ENCODE peak calls at places on chromosomes 7 and 10, in four cellular contexts. E is aorta, J is neural progenitor cell, Q is kidney. V is an unnamed sample. For H3K4me1, the result is how much of the 10 kb centered on the place peaks cover.

GRCh38 chr10:23604613-23605012 is 165.7 kb downstream of the OTUD1 start:
- DNase-seq in Q (no peak), E (no peak), J (no peak), V (no peak)

GRCh38 chr7:139656387-139656786 is 121.4 kb downstream of the HIPK2 start:
- DNase-seq in Q (no peak), E (no peak), J (no peak), V (no peak)

GRCh38 chr10:114643158-114643557 is 14.9 kb downstream of the ABLIM1 start:
- DNase-seq in E (no peak), J (no peak), Q (no peak), V (no peak)

GRCh38 chr10:70970830-70971229 is 82.5 kb upstream of the PCBD1 start:
- DNase-seq in J (peak), Q (no peak), E (no peak), V (no peak)

GRCh38 chr7:26200113-26200443 is 468 bp downstream of the HNRNPA2B1 start:
- DNase-seq in Q (peak), E (peak), J (peak), V (peak)

GRCh38 chr10:13776861-13777301 is 190.1 kb downstream of the PRPF18 start:
- DNase-seq in Q (no peak), J (no peak), E (no peak), V (no peak)

GRCh38 chr7:139941866-139942265 is 112.8 kb downstream of the TBXAS1 start:
- DNase-seq in E (no peak), J (no peak), Q (no peak), V (no peak)

GRCh38 chr7:44797329-44798258 is 1.1 kb downstream of the PPIA start:
- DNase-seq in Q (peak), J (peak), E (peak), V (peak)

GRCh38 chr7:138701312-138701923 is at the start of gene SVOPL:
- DNase-seq in Q (no peak), E (no peak), J (no peak), V (no peak)

GRCh38 chr10:93063977-93064660 is 3.5 kb downstream of the CYP26C1 start:
- DNase-seq in Q (peak), J (no peak), E (no peak), V (no peak)

GRCh38 chr10:27276581-27276980 is 36.0 kb upstream of the ACBD5 start:
- DNase-seq in Q (no peak), E (no peak), J (no peak), V (no peak)

GRCh38 chr7:139457153-139457946 is 26.1 kb downstream of the KLRG2 start:
- DNase-seq in E (no peak), Q (peak), J (no peak), V (no peak)

GRCh38 chr7:133829336-133829897 is 297.7 kb upstream of the LRGUK start:
- DNase-seq in E (no peak), J (no peak), Q (no peak), V (no peak)

GRCh38 chr7:6460990-6461584 is 13.3 kb upstream of the DAGLB start:
- DNase-seq in E (peak), Q (peak), J (no peak), V (no peak)

GRCh38 chr7:6465862-6466261 is 18.1 kb upstream of the DAGLB start:
- DNase-seq in Q (no peak), J (no peak), E (no peak), V (no peak)

GRCh38 chr7:6462094-6462493 is 14.3 kb upstream of the DAGLB start:
- DNase-seq in Q (peak), J (no peak), E (peak), V (no peak)

DNA sequence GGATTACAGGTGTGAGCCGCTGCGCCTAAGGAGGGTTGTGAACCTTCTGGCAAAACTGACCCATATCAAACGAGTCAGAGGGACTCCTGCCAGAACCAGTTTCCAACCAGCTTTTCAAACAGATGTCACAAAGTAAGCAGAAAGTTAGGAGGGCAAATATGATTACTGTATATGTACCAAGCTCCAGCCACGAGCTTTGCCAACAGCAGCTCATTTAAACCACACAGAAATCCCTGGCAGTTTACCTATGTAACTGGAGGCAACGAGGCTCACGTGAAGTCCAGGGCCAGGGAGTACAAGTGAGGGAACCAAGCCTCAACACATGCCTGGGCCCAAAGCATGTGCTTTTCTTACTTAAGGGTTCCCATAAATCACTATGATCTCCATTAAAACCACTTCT is 12.5 kb upstream of the DAGLB start:
- DNase-seq in E (peak), Q (peak), J (no peak), V (no peak)
- H3K27ac ChIP-seq in E (no peak), Q (no peak), J (no peak), V (no peak)

DNA sequence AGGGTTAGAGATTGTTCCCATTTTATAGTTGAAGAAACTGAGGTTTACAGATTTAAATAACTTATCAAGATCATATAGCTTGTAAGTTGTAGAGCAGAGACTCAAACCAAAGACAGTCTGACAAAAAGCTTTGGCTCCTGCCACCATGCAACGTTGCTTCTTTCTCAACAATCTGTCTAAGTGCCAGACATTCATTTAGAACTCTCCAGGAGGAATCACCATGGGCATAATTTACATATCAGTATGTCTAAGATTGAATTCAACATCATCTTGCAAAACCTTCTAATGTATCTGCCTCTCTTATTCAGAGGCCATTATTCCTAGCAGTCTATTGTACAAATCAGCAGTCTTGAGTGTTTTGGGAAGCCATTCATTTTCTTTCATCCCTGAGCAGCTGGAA is 163.5 kb upstream of the PLXDC2 start:
- DNase-seq in Q (no peak), E (no peak), J (no peak), V (no peak)
- H3K4me1 ChIP-seq in Q (under half), E (under half), J (under half), V (under half)

DNA sequence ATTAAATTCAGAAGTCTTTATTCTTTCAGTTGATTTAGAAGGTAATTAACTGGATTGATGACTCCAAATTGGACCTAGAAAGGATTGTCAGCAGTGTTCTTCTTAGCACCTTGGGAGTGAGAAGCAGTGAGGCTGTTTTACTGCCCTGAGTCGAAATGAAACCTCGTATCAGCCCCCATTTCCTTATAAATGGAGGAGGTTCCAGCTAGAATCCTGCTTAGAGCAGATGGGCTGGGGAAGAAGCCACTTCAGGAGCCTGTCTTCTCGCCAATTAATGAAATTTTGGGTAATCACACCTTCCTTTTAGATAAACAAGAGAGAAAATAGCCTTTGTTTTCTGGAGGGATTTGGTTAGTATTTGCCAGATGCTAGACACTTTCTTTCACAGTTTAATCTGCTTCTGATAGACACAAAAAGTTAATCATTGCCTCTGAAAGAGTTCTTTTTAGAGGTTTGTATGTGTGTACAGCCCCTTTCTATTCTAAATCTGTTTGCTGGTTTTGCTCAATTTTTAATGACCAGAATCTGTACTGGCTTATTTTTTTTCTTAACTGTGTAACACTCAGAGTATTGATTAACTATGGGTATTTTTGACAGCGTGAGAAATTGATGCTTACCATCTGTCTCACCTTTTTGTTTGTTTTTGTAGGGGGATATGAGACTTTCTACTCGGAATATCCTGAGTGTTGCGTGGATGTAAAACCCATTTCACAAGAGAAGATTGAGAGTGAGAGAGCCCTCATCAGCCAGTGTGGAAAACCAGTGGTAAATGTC is 4.6 kb downstream of the DUSP5 start:
- DNase-seq in E (no peak), J (no peak), Q (no peak), V (no peak)
- H3K4me3 ChIP-seq in E (no peak), J (no peak), Q (no peak), V (no peak)

GRCh38 chr10:109913351-109913902 is 9.9 kb downstream of the XPNPEP1 start:
- DNase-seq in E (no peak), Q (no peak), J (peak), V (no peak)

GRCh38 chr10:109914966-109915365 is 8.3 kb downstream of the XPNPEP1 start:
- DNase-seq in J (no peak), Q (no peak), E (no peak), V (no peak)

GRCh38 chr10:109911903-109912302 is 11.4 kb downstream of the XPNPEP1 start:
- DNase-seq in J (no peak), Q (no peak), E (no peak), V (no peak)

GRCh38 chr10:109915566-109915965 is 7.7 kb downstream of the XPNPEP1 start:
- DNase-seq in J (no peak), Q (no peak), E (no peak), V (no peak)

GRCh38 chr10:109912335-109913282 is 10.7 kb downstream of the XPNPEP1 start:
- DNase-seq in E (no peak), Q (no peak), J (no peak), V (no peak)
- H3K27ac ChIP-seq in E (peak), Q (no peak), J (peak), V (no peak)

GRCh38 chr10:102624094-102624493 is 20.2 kb upstream of the TRIM8 start:
- DNase-seq in E (peak), J (no peak), Q (peak), V (peak)
- H3K4me1 ChIP-seq in E (under half), J (half or more), Q (under half), V (under half)

V was measured in left lung.